ENCODE peak calls at places on chromosomes 11 and 22, in five cellular contexts. One of them, this sample, is unnamed.

GRCh38 chr11:2508793-2509192 is 64.0 kb downstream of the KCNQ1 start:
- DNase-seq in stimulated activated naive CD8-positive, alpha-beta T cell treated with anti-CD3 and anti-CD28 coated beads, Interleukin-15, amount 100 ng/mL, for 72 hours: no peak
- DNase-seq in ELF-1: no peak
- DNase-seq in aorta: peak
- DNase-seq in fibroblast of villous mesenchyme: no peak
- DNase-seq in this sample: no peak

GRCh38 chr11:95512682-95513081 is 276.9 kb downstream of the FAM76B start:
- DNase-seq in stimulated activated naive CD8-positive, alpha-beta T cell treated with anti-CD3 and anti-CD28 coated beads, Interleukin-15, amount 100 ng/mL, for 72 hours: no peak
- DNase-seq in ELF-1: peak
- DNase-seq in aorta: no peak
- DNase-seq in fibroblast of villous mesenchyme: peak
- DNase-seq in this sample: no peak

GRCh38 chr22:41952713-41953112 is 763 bp downstream of the SMIM45 start:
- DNase-seq in stimulated activated naive CD8-positive, alpha-beta T cell treated with anti-CD3 and anti-CD28 coated beads, Interleukin-15, amount 100 ng/mL, for 72 hours: no peak
- DNase-seq in ELF-1: no peak
- DNase-seq in aorta: no peak
- DNase-seq in fibroblast of villous mesenchyme: no peak
- DNase-seq in this sample: no peak

GRCh38 chr11:68312117-68312779 is at the start of gene LRP5:
- DNase-seq in stimulated activated naive CD8-positive, alpha-beta T cell treated with anti-CD3 and anti-CD28 coated beads, Interleukin-15, amount 100 ng/mL, for 72 hours: no peak
- DNase-seq in ELF-1: no peak
- DNase-seq in aorta: no peak
- DNase-seq in fibroblast of villous mesenchyme: no peak
- DNase-seq in this sample: no peak

GRCh38 chr11:115670538-115671200 is 166.5 kb upstream of the CADM1 start:
- DNase-seq in stimulated activated naive CD8-positive, alpha-beta T cell treated with anti-CD3 and anti-CD28 coated beads, Interleukin-15, amount 100 ng/mL, for 72 hours: no peak
- DNase-seq in ELF-1: no peak
- DNase-seq in aorta: no peak
- DNase-seq in fibroblast of villous mesenchyme: no peak
- DNase-seq in this sample: no peak

GRCh38 chr11:130801287-130802146 is 114.8 kb downstream of the SNX19 start:
- DNase-seq in stimulated activated naive CD8-positive, alpha-beta T cell treated with anti-CD3 and anti-CD28 coated beads, Interleukin-15, amount 100 ng/mL, for 72 hours: no peak
- DNase-seq in ELF-1: no peak
- DNase-seq in aorta: no peak
- DNase-seq in fibroblast of villous mesenchyme: no peak
- DNase-seq in this sample: no peak

GRCh38 chr11:117239295-117239694 is 6.8 kb downstream of the RNF214 start:
- DNase-seq in stimulated activated naive CD8-positive, alpha-beta T cell treated with anti-CD3 and anti-CD28 coated beads, Interleukin-15, amount 100 ng/mL, for 72 hours: no peak
- DNase-seq in ELF-1: no peak
- DNase-seq in aorta: no peak
- DNase-seq in fibroblast of villous mesenchyme: peak
- DNase-seq in this sample: no peak

GRCh38 chr11:95152878-95153856 is 63.5 kb downstream of the ENDOD1 start:
- DNase-seq in stimulated activated naive CD8-positive, alpha-beta T cell treated with anti-CD3 and anti-CD28 coated beads, Interleukin-15, amount 100 ng/mL, for 72 hours: no peak
- DNase-seq in ELF-1: no peak
- DNase-seq in aorta: no peak
- DNase-seq in fibroblast of villous mesenchyme: no peak
- DNase-seq in this sample: no peak

GRCh38 chr11:121113611-121114010 is 12.6 kb downstream of the TECTA start:
- DNase-seq in stimulated activated naive CD8-positive, alpha-beta T cell treated with anti-CD3 and anti-CD28 coated beads, Interleukin-15, amount 100 ng/mL, for 72 hours: no peak
- DNase-seq in ELF-1: no peak
- DNase-seq in aorta: no peak
- DNase-seq in fibroblast of villous mesenchyme: no peak
- DNase-seq in this sample: no peak

GRCh38 chr11:2885017-2885675 is 429 bp downstream of the CDKN1C start:
- DNase-seq in stimulated activated naive CD8-positive, alpha-beta T cell treated with anti-CD3 and anti-CD28 coated beads, Interleukin-15, amount 100 ng/mL, for 72 hours: peak
- DNase-seq in ELF-1: peak
- DNase-seq in aorta: peak
- DNase-seq in fibroblast of villous mesenchyme: peak
- DNase-seq in this sample: no peak

GRCh38 chr11:86575927-86576326 is 96.5 kb downstream of the ME3 start:
- DNase-seq in stimulated activated naive CD8-positive, alpha-beta T cell treated with anti-CD3 and anti-CD28 coated beads, Interleukin-15, amount 100 ng/mL, for 72 hours: no peak
- DNase-seq in ELF-1: no peak
- DNase-seq in aorta: no peak
- DNase-seq in fibroblast of villous mesenchyme: no peak
- DNase-seq in this sample: no peak

GRCh38 chr22:50725597-50725996 is 12.4 kb upstream of the ACR start:
- DNase-seq in stimulated activated naive CD8-positive, alpha-beta T cell treated with anti-CD3 and anti-CD28 coated beads, Interleukin-15, amount 100 ng/mL, for 72 hours: no peak
- DNase-seq in ELF-1: no peak
- DNase-seq in aorta: no peak
- DNase-seq in fibroblast of villous mesenchyme: no peak
- DNase-seq in this sample: no peak

GRCh38 chr11:67286621-67287333 is 2.3 kb upstream of the ANKRD13D start:
- DNase-seq in stimulated activated naive CD8-positive, alpha-beta T cell treated with anti-CD3 and anti-CD28 coated beads, Interleukin-15, amount 100 ng/mL, for 72 hours: no peak
- DNase-seq in ELF-1: no peak
- DNase-seq in aorta: peak
- DNase-seq in fibroblast of villous mesenchyme: no peak
- DNase-seq in this sample: peak

GRCh38 chr11:61910473-61911123 is 6.8 kb downstream of the RAB3IL1 start:
- DNase-seq in stimulated activated naive CD8-positive, alpha-beta T cell treated with anti-CD3 and anti-CD28 coated beads, Interleukin-15, amount 100 ng/mL, for 72 hours: no peak
- DNase-seq in ELF-1: no peak
- DNase-seq in aorta: peak
- DNase-seq in fibroblast of villous mesenchyme: no peak
- DNase-seq in this sample: peak